ENCODE peak calls at places on chromosomes 11 and 22, in four cellular contexts. C, L, W and F are unnamed samples.

GRCh38 chr11:126139541-126140091 is 71.8 kb downstream of the RPUSD4 start:
- DNase-seq in C (peak), L (peak), W (no peak), F (no peak)

GRCh38 chr11:76795936-76796441 is 12.8 kb downstream of the TSKU start:
- DNase-seq in C (no peak), L (no peak), W (no peak), F (no peak)

GRCh38 chr22:44850946-44851345 is 98.6 kb downstream of the ARHGAP8 start:
- DNase-seq in C (no peak), L (no peak), W (no peak), F (no peak)

GRCh38 chr11:870418-870817 is 27.8 kb downstream of the TSPAN4 start:
- DNase-seq in C (no peak), L (no peak), W (no peak), F (no peak)

GRCh38 chr11:62680825-62681240 is 2.0 kb upstream of the UBXN1 start:
- DNase-seq in C (peak), L (peak), W (no peak), F (no peak)

GRCh38 chr11:34495724-34496377 is 17.7 kb downstream of the ELF5 start:
- DNase-seq in C (peak), L (no peak), W (no peak), F (no peak)

GRCh38 chr22:32826537-32826936 is 25.0 kb downstream of the TIMP3 start:
- DNase-seq in C (no peak), L (no peak), W (no peak), F (no peak)

GRCh38 chr11:81246937-81247336 is 1486.7 kb downstream of the FAM181B start:
- DNase-seq in C (no peak), L (no peak), W (no peak), F (no peak)

GRCh38 chr11:118088531-118088930 is 1.8 kb upstream of the SMIM35 start:
- DNase-seq in C (no peak), L (no peak), W (no peak), F (no peak)

GRCh38 chr11:49208006-49208721 is at the start of gene FOLH1:
- DNase-seq in C (no peak), L (peak), W (no peak), F (no peak)

GRCh38 chr11:69109101-69109500 is 46.6 kb upstream of the SMIM38 start:
- DNase-seq in C (no peak), L (no peak), W (no peak), F (no peak)

GRCh38 chr11:94128171-94128745 is 383 bp upstream of the PANX1 start:
- DNase-seq in C (no peak), L (peak), W (no peak), F (no peak)

GRCh38 chr22:49588739-49589138 is 238.9 kb downstream of the BRD1 start:
- DNase-seq in C (no peak), L (no peak), W (no peak), F (no peak)

GRCh38 chr11:116683982-116684381 is 88.8 kb downstream of the BUD13 start:
- DNase-seq in C (no peak), L (no peak), W (no peak), F (no peak)

GRCh38 chr11:116678887-116679286 is 93.9 kb downstream of the BUD13 start:
- DNase-seq in C (no peak), L (no peak), W (no peak), F (no peak)

DNA sequence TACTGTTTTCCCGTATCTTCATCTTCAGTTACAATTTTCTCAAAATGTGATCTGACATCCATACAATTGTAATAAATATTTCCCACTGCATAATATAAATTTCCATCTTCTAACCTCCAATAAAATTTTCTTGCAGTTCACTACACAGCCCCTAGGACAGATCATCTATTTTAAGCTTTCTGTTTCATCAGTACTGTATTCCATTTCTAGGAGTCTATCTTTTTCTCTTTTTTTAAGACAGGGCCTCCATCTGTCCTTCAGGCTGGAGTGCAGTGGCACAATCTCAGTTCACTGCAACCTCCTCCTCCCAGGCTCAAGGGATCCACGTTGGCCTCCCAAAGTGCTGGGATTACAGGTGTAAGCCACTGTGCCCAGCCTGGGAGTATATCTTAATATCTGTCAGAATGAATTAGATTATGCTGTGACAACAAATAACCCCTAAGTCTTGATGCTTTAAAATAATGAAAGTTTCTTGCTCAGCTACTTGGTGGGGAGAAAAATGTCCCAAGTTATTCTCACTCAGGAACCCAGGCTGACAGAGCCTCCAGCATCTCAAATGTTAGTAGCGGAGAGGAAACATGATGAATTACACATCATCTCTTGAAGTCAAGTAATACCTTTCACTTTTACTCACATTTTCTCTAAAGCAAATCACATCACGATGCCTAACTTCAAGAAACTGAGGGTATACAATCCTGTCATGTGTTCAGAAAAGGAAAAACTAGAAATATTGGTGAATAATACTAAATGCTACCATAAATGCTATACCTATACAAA is 92.2 kb downstream of the BUD13 start:
- DNase-seq in C (no peak), L (no peak), W (no peak), F (no peak)
- TF ChIP-seq CTCF in C (no peak), L (no peak), W (no peak), F (no peak)

GRCh38 chr11:11441516-11441915 is 88.5 kb upstream of the CSNK2A3 start:
- DNase-seq in C (no peak), L (no peak), W (no peak), F (no peak)
- H3K4me3 ChIP-seq in C (no peak), L (no peak), W (no peak), F (no peak)

DNA sequence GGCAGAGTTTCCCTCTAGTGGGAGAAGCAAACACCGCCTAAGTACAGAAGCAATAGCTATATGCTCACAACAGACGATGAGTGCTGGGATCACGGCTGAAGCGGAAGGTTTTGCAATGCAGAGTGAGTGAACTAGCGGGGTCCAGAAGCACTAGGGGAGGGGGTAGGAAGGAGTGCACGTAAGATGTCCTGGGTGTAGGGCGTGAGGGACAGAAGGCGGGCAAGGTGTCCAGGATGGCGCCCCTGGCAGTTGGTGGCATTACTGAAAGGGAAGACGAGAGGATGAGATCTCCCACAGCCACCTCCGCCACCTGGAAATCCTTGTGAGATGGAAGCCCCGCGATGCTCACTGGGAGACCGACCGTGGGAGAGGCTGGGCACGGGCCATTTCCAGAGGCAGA is 81.0 kb downstream of the ETS1 start:
- DNase-seq in C (no peak), L (no peak), W (no peak), F (no peak)
- TF ChIP-seq CTCF in C (no peak), L (no peak), W (no peak), F (no peak)

DNA sequence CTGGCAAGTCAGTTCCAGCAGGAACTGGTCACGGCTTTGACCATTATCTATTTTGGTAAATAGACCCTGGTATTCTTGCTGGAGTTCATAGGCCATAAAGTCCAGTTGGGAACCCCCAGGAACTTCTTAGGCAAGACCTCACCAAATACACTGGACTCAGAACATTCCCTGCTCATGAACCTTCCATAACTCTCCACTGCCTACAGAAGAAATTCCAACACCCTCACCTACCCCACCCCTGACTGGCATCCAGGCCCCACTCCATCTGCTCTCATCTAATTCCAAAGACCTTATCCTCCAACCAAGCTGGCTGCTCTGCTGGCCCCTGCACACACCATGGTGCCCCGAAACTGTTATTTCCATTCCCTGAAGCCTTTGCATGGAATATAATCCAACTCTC is 2.5 kb downstream of the CLPB start:
- DNase-seq in C (no peak), L (no peak), W (no peak), F (no peak)
- H3K4me3 ChIP-seq in C (no peak), L (no peak), W (no peak), F (no peak)

GRCh38 chr11:60913793-60914619 is at the start of gene TMEM109:
- DNase-seq in C (peak), L (peak), W (peak), F (no peak)
- TF ChIP-seq CTCF in C (no peak), L (no peak), W (peak), F (no peak)

GRCh38 chr11:66680966-66681645 is 3.4 kb upstream of the RBM4B start:
- DNase-seq in C (no peak), L (no peak), W (no peak), F (no peak)

GRCh38 chr11:66674964-66675602 is 2.6 kb downstream of the RBM4B start:
- DNase-seq in C (no peak), L (no peak), W (no peak), F (no peak)

GRCh38 chr11:66677599-66678375 is at the start of gene RBM4B:
- DNase-seq in C (peak), L (peak), W (peak), F (peak)

GRCh38 chr11:66676931-66677598 is 622 bp downstream of the RBM4B start:
- DNase-seq in C (peak), L (no peak), W (no peak), F (no peak)

GRCh38 chr11:66676279-66676919 is 1.3 kb downstream of the RBM4B start:
- DNase-seq in C (no peak), L (no peak), W (no peak), F (no peak)
- H3K4me3 ChIP-seq in C (peak), L (peak), W (peak), F (peak)